ENCODE peak calls at places on chromosomes 3 and 15, in seven cellular contexts. J is tibial nerve, Z is lower lobe of right lung, M is fibroblast of lung, V is GM13977, Y is thyroid gland, H is B cell. Q is an unnamed sample.

GRCh38 chr3:48560648-48561018 is 2.9 kb downstream of the UCN2 start:
- DNase-seq in J (no peak), Z (no peak), M (peak), V (no peak), Y (peak), H (no peak), Q (no peak)

GRCh38 chr3:175608351-175608750 is 749.2 kb downstream of the NAALADL2 start:
- DNase-seq in J (no peak), Z (no peak), M (no peak), V (no peak), Y (no peak), H (no peak), Q (no peak)

GRCh38 chr15:38558714-38559059 is 5.9 kb downstream of the RASGRP1 start:
- DNase-seq in J (no peak), Z (no peak), M (peak), V (no peak), Y (no peak), H (no peak), Q (no peak)

GRCh38 chr3:110576962-110577361 is 494.7 kb upstream of the NECTIN3 start:
- DNase-seq in J (no peak), Z (no peak), M (peak), V (no peak), Y (no peak), H (no peak), Q (no peak)

GRCh38 chr3:30140356-30140755 is 466.0 kb upstream of the TGFBR2 start:
- DNase-seq in J (no peak), Z (no peak), M (no peak), V (no peak), Y (no peak), H (no peak), Q (no peak)

GRCh38 chr15:90425726-90426346 is 37.8 kb downstream of the IQGAP1 start:
- DNase-seq in J (no peak), Z (no peak), M (no peak), V (no peak), Y (no peak), H (no peak), Q (no peak)

GRCh38 chr3:63333815-63334214 is 55.7 kb downstream of the SYNPR start:
- DNase-seq in J (no peak), Z (no peak), M (peak), V (no peak), Y (no peak), H (no peak), Q (no peak)

GRCh38 chr3:11118181-11118682 is 36.1 kb upstream of the HRH1 start:
- DNase-seq in J (no peak), Z (no peak), M (peak), V (no peak), Y (no peak), H (no peak), Q (no peak)

GRCh38 chr15:73965730-73966103 is 26.4 kb downstream of the STOML1 start:
- DNase-seq in J (no peak), Z (no peak), M (peak), V (peak), Y (no peak), H (no peak), Q (peak)

GRCh38 chr15:62883938-62884479 is 158.5 kb upstream of the TPM1 start:
- DNase-seq in J (no peak), Z (no peak), M (peak), V (no peak), Y (no peak), H (no peak), Q (no peak)
- TF ChIP-seq CTCF in J (no peak), Z (no peak), M (no peak), V (no peak), Y (no peak), H (no peak), Q (no peak)

DNA sequence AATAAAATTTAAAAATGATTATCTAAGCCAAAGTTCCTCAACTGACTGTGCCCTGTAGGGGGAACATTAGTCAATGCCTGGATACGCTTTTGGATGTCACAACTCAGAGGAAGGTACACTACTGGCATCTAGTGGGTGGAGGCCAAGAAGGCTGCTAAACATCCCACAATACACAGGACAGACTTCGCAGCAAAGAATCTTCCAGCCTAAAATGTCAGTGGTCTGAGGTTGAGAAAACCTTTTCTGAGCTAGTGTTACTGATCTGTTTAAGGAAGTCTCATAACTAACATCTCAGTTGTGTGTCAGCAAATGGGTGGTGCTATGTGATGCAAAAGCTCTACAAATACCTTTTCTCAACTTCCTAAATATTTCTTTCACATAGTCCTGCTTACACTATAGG is 20.9 kb upstream of the LDHAL6B start:
- DNase-seq in J (no peak), Z (no peak), M (no peak), V (no peak), Y (no peak), H (no peak), Q (no peak)
- TF ChIP-seq CTCF in J (no peak), Z (peak), M (peak), V (no peak), Y (no peak), H (no peak), Q (no peak)

GRCh38 chr3:70716832-70717231 is 404.4 kb upstream of the MDFIC2 start:
- DNase-seq in J (peak), Z (no peak), M (peak), V (no peak), Y (peak), H (no peak), Q (no peak)
- TF ChIP-seq CTCF in J (peak), Z (peak), M (peak), V (no peak), Y (peak), H (no peak), Q (no peak)

DNA sequence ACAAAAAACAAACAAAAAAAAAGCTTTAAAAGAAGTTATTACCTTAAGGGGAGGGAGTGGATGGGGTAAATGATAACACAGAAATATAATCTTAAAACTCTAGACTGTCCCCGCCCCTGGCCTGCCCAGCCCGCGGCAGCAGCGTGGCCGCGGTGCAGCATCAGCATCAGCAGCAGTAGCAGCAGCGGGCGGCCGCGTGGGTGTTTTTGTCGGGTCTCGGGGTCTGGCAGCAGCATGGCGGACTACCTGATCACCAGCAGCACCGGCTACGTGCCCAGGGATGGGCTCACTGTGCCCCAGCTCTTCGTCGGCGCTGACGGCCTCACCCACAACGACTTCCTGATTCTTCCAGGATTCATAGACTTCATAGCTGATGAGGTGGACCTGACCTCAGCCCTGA is 80.0 kb upstream of the ANKRD28 start:
- DNase-seq in J (no peak), Z (no peak), M (no peak), V (no peak), Y (no peak), H (no peak), Q (no peak)
- TF ChIP-seq CTCF in J (no peak), Z (no peak), M (no peak), V (no peak), Y (no peak), H (no peak), Q (no peak)

GRCh38 chr3:108879915-108880314 is 57.3 kb downstream of the TRAT1 start:
- DNase-seq in J (no peak), Z (no peak), M (no peak), V (no peak), Y (no peak), H (no peak), Q (no peak)
- TF ChIP-seq CTCF in J (no peak), Z (no peak), M (no peak), V (peak), Y (no peak), H (no peak), Q (no peak)

GRCh38 chr3:170038434-170039110 is 777 bp downstream of the GPR160 start:
- DNase-seq in J (no peak), Z (peak), M (no peak), V (peak), Y (peak), H (peak), Q (peak)
- TF ChIP-seq CTCF in J (no peak), Z (peak), M (peak), V (peak), Y (peak), H (peak), Q (no peak)

Q was measured in GM13976.